ENCODE peak calls at places on chromosome 1, in nine cellular contexts. K is HFFc6; N is ELF-1; O is activated CD8-positive, alpha-beta memory T cell treated with anti-CD3 and anti-CD28 coated beads for 4 hours; B is left ventricle myocardium inferior; A is NCI-H2081; C is neural progenitor cell; U is NCI-H2171; J is HL-60. F is an unnamed sample.

GRCh38 chr1:54866801-54867716 is 19.9 kb downstream of the DHCR24 start:
- DNase-seq in B (no peak), N (no peak), A (no peak), O (no peak), U (peak; percentile 50), K (no peak), J (no peak), C (no peak), F (no peak)

GRCh38 chr1:22710688-22711024 is at the start of gene EPHB2:
- DNase-seq in N (no peak), O (no peak), U (peak; percentile 53), K (peak; percentile 8), B (peak; percentile 34), C (peak; percentile 82), J (no peak), A (peak; percentile 45), F (peak; percentile 42)

GRCh38 chr1:30405081-30405480 is 318.3 kb downstream of the MATN1 start:
- DNase-seq in N (no peak), B (no peak), A (no peak), K (no peak), O (no peak), U (no peak), J (no peak), C (no peak), F (no peak)

GRCh38 chr1:187762109-187762508 is 933.4 kb downstream of the PLA2G4A start:
- DNase-seq in K (no peak), O (no peak), B (no peak), J (no peak), A (no peak), N (no peak), U (no peak), C (no peak), F (no peak)

GRCh38 chr1:242824435-242824834 is 299.9 kb upstream of the PLD5 start:
- DNase-seq in K (peak; percentile 8), C (no peak), N (peak; percentile 32), O (no peak), U (no peak), A (no peak), J (no peak), B (no peak), F (no peak)

GRCh38 chr1:27592600-27593340 is 11.2 kb downstream of the AHDC1 start:
- DNase-seq in K (no peak), C (peak; percentile 91), A (no peak), J (no peak), O (no peak), N (peak; percentile 93), U (peak; percentile 65), B (no peak), F (peak; percentile 77)

GRCh38 chr1:213947200-213947775 is 40.5 kb upstream of the PROX1 start:
- DNase-seq in B (no peak), C (no peak), J (no peak), K (no peak), A (peak; percentile 47), U (peak; percentile 43), N (no peak), O (no peak), F (no peak)

GRCh38 chr1:160376525-160377131 is 9.8 kb downstream of the NHLH1 start:
- DNase-seq in N (peak; percentile 78), A (peak; percentile 57), J (peak; percentile 58), K (peak; percentile 52), C (peak; percentile 85), U (peak; percentile 51), B (no peak), O (no peak), F (no peak)

GRCh38 chr1:173862769-173863223 is 5.0 kb downstream of the GAS5 start:
- DNase-seq in A (no peak), U (no peak), N (no peak), K (no peak), J (peak; percentile 70), C (no peak), O (no peak), B (no peak), F (no peak)

GRCh38 chr1:165531021-165531420 is 12.8 kb upstream of the LRRC52 start:
- DNase-seq in O (no peak), K (no peak), B (no peak), N (no peak), A (no peak), C (no peak), J (no peak), U (no peak), F (no peak)

GRCh38 chr1:26069941-26070807 is 2.7 kb upstream of the TRIM63 start:
- DNase-seq in A (no peak), J (no peak), B (no peak), U (no peak), N (no peak), K (no peak), C (no peak), O (no peak), F (no peak)

GRCh38 chr1:6028042-6028895 is 17.4 kb upstream of the KCNAB2 start:
- DNase-seq in C (no peak), N (no peak), J (peak; percentile 80), U (no peak), B (no peak), K (peak; percentile 28), A (no peak), O (peak; percentile 40), F (no peak)

GRCh38 chr1:207844374-207844773 is 66.6 kb downstream of the CD34 start:
- DNase-seq in C (no peak), O (no peak), K (no peak), B (no peak), N (no peak), J (peak; percentile 94), U (no peak), A (no peak), F (no peak)